ENCODE peak calls at places on chromosomes 5 and 9, in five cellular contexts. One of them, this sample, is unnamed.

GRCh38 chr5:135335031-135335828 is 63.8 kb downstream of the MACROH2A1 start:
- DNase-seq in neural progenitor cell: no peak
- DNase-seq in A549: no peak
- DNase-seq in heart right ventricle: no peak
- DNase-seq in dorsolateral prefrontal cortex: no peak
- DNase-seq in this sample: peak; percentile 45

GRCh38 chr5:96332535-96333396 is 100.3 kb downstream of the PCSK1 start:
- DNase-seq in dorsolateral prefrontal cortex: peak; percentile 53
- DNase-seq in heart right ventricle: no peak
- DNase-seq in neural progenitor cell: no peak
- DNase-seq in A549: no peak
- DNase-seq in this sample: no peak

GRCh38 chr9:36415822-36416515 is 15.9 kb upstream of the RNF38 start:
- DNase-seq in dorsolateral prefrontal cortex: no peak
- DNase-seq in A549: no peak
- DNase-seq in neural progenitor cell: peak; percentile 34
- DNase-seq in heart right ventricle: no peak
- DNase-seq in this sample: no peak

GRCh38 chr9:91193658-91194391 is 167.9 kb downstream of the AUH start:
- DNase-seq in dorsolateral prefrontal cortex: peak; percentile 67
- DNase-seq in A549: peak; percentile 57
- DNase-seq in heart right ventricle: peak; percentile 83
- DNase-seq in neural progenitor cell: peak; percentile 92
- DNase-seq in this sample: peak; percentile 99

GRCh38 chr5:146527785-146528184 is 11.8 kb upstream of the GPR151 start:
- DNase-seq in dorsolateral prefrontal cortex: no peak
- DNase-seq in neural progenitor cell: no peak
- DNase-seq in heart right ventricle: no peak
- DNase-seq in A549: no peak
- DNase-seq in this sample: no peak

GRCh38 chr5:140298183-140298601 is 4.7 kb downstream of the PFDN1 start:
- DNase-seq in A549: no peak
- DNase-seq in neural progenitor cell: no peak
- DNase-seq in heart right ventricle: no peak
- DNase-seq in dorsolateral prefrontal cortex: no peak
- DNase-seq in this sample: peak; percentile 78

GRCh38 chr5:96203761-96204160 is 229.3 kb downstream of the PCSK1 start:
- DNase-seq in heart right ventricle: no peak
- DNase-seq in A549: no peak
- DNase-seq in neural progenitor cell: no peak
- DNase-seq in dorsolateral prefrontal cortex: no peak
- DNase-seq in this sample: no peak

GRCh38 chr5:78908173-78908901 is 76.8 kb downstream of the ARSB start:
- DNase-seq in neural progenitor cell: peak; percentile 84
- DNase-seq in dorsolateral prefrontal cortex: no peak
- DNase-seq in A549: no peak
- DNase-seq in heart right ventricle: peak; percentile 79
- DNase-seq in this sample: peak; percentile 66

GRCh38 chr5:28408186-28408585 is 1369.8 kb upstream of the CDH9 start:
- DNase-seq in A549: peak; percentile 8
- DNase-seq in dorsolateral prefrontal cortex: no peak
- DNase-seq in neural progenitor cell: no peak
- DNase-seq in heart right ventricle: no peak
- DNase-seq in this sample: peak; percentile 79

GRCh38 chr9:89448381-89448780 is 49.5 kb downstream of the SEMA4D start:
- DNase-seq in dorsolateral prefrontal cortex: peak; percentile 20
- DNase-seq in heart right ventricle: no peak
- DNase-seq in A549: no peak
- DNase-seq in neural progenitor cell: no peak
- DNase-seq in this sample: no peak

GRCh38 chr5:40780199-40780598 is 18.0 kb downstream of the PRKAA1 start:
- DNase-seq in neural progenitor cell: no peak
- DNase-seq in dorsolateral prefrontal cortex: no peak
- DNase-seq in heart right ventricle: no peak
- DNase-seq in A549: no peak
- DNase-seq in this sample: no peak

GRCh38 chr5:155839251-155840037 is 487.5 kb upstream of the SGCD start:
- DNase-seq in heart right ventricle: no peak
- DNase-seq in neural progenitor cell: peak; percentile 30
- DNase-seq in dorsolateral prefrontal cortex: no peak
- DNase-seq in A549: peak; percentile 3
- DNase-seq in this sample: no peak

GRCh38 chr9:647522-647921 is 194.0 kb upstream of the DMRT1 start:
- DNase-seq in A549: no peak
- DNase-seq in dorsolateral prefrontal cortex: no peak
- DNase-seq in heart right ventricle: no peak
- DNase-seq in neural progenitor cell: no peak
- DNase-seq in this sample: no peak

GRCh38 chr5:53091304-53091703 is 18.3 kb downstream of the MOCS2 start:
- DNase-seq in A549: no peak
- DNase-seq in neural progenitor cell: no peak
- DNase-seq in dorsolateral prefrontal cortex: no peak
- DNase-seq in heart right ventricle: no peak
- DNase-seq in this sample: peak; percentile 80
- TF ChIP-seq CTCF in A549: peak; percentile 9
- TF ChIP-seq CTCF in neural progenitor cell: no peak
- TF ChIP-seq CTCF in dorsolateral prefrontal cortex: no peak
- TF ChIP-seq CTCF in heart right ventricle: no peak
- TF ChIP-seq CTCF in this sample: peak; percentile 45

GRCh38 chr9:76219555-76220151 is 174.6 kb downstream of the RFK start:
- DNase-seq in neural progenitor cell: peak; percentile 16
- DNase-seq in dorsolateral prefrontal cortex: no peak
- DNase-seq in A549: no peak
- DNase-seq in heart right ventricle: no peak
- DNase-seq in this sample: peak; percentile 58
- TF ChIP-seq CTCF in neural progenitor cell: peak; percentile 51
- TF ChIP-seq CTCF in dorsolateral prefrontal cortex: no peak
- TF ChIP-seq CTCF in A549: peak; percentile 17
- TF ChIP-seq CTCF in heart right ventricle: no peak
- TF ChIP-seq CTCF in this sample: peak; percentile 72

GRCh38 chr5:25550793-25551192 is 906.0 kb upstream of the CDH10 start:
- DNase-seq in dorsolateral prefrontal cortex: no peak
- DNase-seq in neural progenitor cell: no peak
- DNase-seq in heart right ventricle: no peak
- DNase-seq in A549: no peak
- DNase-seq in this sample: no peak

GRCh38 chr5:25554077-25554476 is 909.3 kb upstream of the CDH10 start:
- DNase-seq in dorsolateral prefrontal cortex: no peak
- DNase-seq in neural progenitor cell: peak; percentile 5
- DNase-seq in heart right ventricle: no peak
- DNase-seq in A549: no peak
- DNase-seq in this sample: no peak

GRCh38 chr5:25553082-25553481 is 908.3 kb upstream of the CDH10 start:
- DNase-seq in neural progenitor cell: no peak
- DNase-seq in heart right ventricle: no peak
- DNase-seq in A549: no peak
- DNase-seq in dorsolateral prefrontal cortex: no peak
- DNase-seq in this sample: no peak
- TF ChIP-seq CTCF in neural progenitor cell: no peak
- TF ChIP-seq CTCF in heart right ventricle: no peak
- TF ChIP-seq CTCF in A549: no peak
- TF ChIP-seq CTCF in dorsolateral prefrontal cortex: no peak
- TF ChIP-seq CTCF in this sample: no peak

GRCh38 chr5:164256954-164257353 is 751.5 kb downstream of the MAT2B start:
- DNase-seq in neural progenitor cell: no peak
- DNase-seq in heart right ventricle: no peak
- DNase-seq in dorsolateral prefrontal cortex: no peak
- DNase-seq in A549: no peak
- DNase-seq in this sample: no peak
- TF ChIP-seq CTCF in neural progenitor cell: no peak
- TF ChIP-seq CTCF in heart right ventricle: no peak
- TF ChIP-seq CTCF in dorsolateral prefrontal cortex: no peak
- TF ChIP-seq CTCF in A549: no peak
- TF ChIP-seq CTCF in this sample: no peak

This sample was measured in choroid plexus epithelial cell.